ENCODE peak calls at places on chromosomes 6 and 20, in five cellular contexts. U is PC-3, G is H1, B is hepatocyte, Z is GM23338. Y is an unnamed sample.

GRCh38 chr6:12291785-12292604 is 1.8 kb downstream of the EDN1 start:
- DNase-seq in U (peak), G (no peak), B (peak), Z (peak), Y (peak)

GRCh38 chr20:34997171-34997570 is 41.5 kb downstream of the MYH7B start:
- DNase-seq in U (no peak), G (no peak), B (no peak), Z (peak), Y (no peak)

GRCh38 chr20:7497985-7498384 is 442.3 kb downstream of the HAO1 start:
- DNase-seq in U (peak), G (no peak), B (no peak), Z (no peak), Y (peak)

GRCh38 chr6:166619912-166620311 is 7.1 kb downstream of the RPS6KA2 start:
- DNase-seq in U (peak), G (no peak), B (peak), Z (no peak), Y (peak)

GRCh38 chr6:35663447-35664235 is 25.1 kb downstream of the FKBP5 start:
- DNase-seq in U (peak), G (no peak), B (no peak), Z (peak), Y (peak)

GRCh38 chr6:75149253-75149652 is 56.6 kb downstream of the COL12A1 start:
- DNase-seq in U (no peak), G (no peak), B (no peak), Z (no peak), Y (peak)

GRCh38 chr6:88358846-88359245 is 192.7 kb upstream of the CNR1 start:
- DNase-seq in U (no peak), G (no peak), B (no peak), Z (no peak), Y (peak)

GRCh38 chr6:158233214-158233795 is 65.2 kb downstream of the GTF2H5 start:
- DNase-seq in U (peak), G (no peak), B (no peak), Z (no peak), Y (no peak)

GRCh38 chr6:125253881-125254280 is 47.9 kb downstream of the HDDC2 start:
- DNase-seq in U (no peak), G (no peak), B (no peak), Z (no peak), Y (no peak)

GRCh38 chr20:41643504-41643938 is 25.3 kb upstream of the CHD6 start:
- DNase-seq in U (peak), G (no peak), B (peak), Z (peak), Y (peak)

GRCh38 chr20:50513169-50514034 is 3.2 kb downstream of the PTPN1 start:
- DNase-seq in U (peak), G (no peak), B (no peak), Z (no peak), Y (peak)

GRCh38 chr6:36858407-36858981 is 16.1 kb downstream of the PPIL1 start:
- DNase-seq in U (no peak), G (no peak), B (no peak), Z (peak), Y (peak)

GRCh38 chr6:147868493-147869222 is 360.2 kb downstream of the SAMD5 start:
- DNase-seq in U (peak), G (no peak), B (no peak), Z (no peak), Y (peak)

GRCh38 chr6:84892666-84893065 is 128.3 kb upstream of the TBX18 start:
- DNase-seq in U (no peak), G (no peak), B (no peak), Z (no peak), Y (peak)

GRCh38 chr20:11687546-11688292 is 230.0 kb upstream of the BTBD3 start:
- DNase-seq in U (peak), G (no peak), B (peak), Z (no peak), Y (no peak)

GRCh38 chr6:153670403-153671026 is 368.5 kb upstream of the OPRM1 start:
- DNase-seq in U (no peak), G (no peak), B (no peak), Z (no peak), Y (no peak)

GRCh38 chr6:19536838-19537237 is 300.3 kb upstream of the ID4 start:
- DNase-seq in U (peak), G (no peak), B (no peak), Z (no peak), Y (no peak)

GRCh38 chr6:136103763-136104311 is 146.3 kb downstream of the MTFR2 start:
- DNase-seq in U (no peak), G (peak), B (peak), Z (peak), Y (no peak)

GRCh38 chr6:44100088-44100550 is 27.1 kb downstream of the MRPL14 start:
- DNase-seq in U (peak), G (no peak), B (peak), Z (peak), Y (no peak)

GRCh38 chr6:27426045-27426620 is 37.6 kb downstream of the ZNF391 start:
- DNase-seq in U (peak), G (no peak), B (no peak), Z (no peak), Y (no peak)

GRCh38 chr6:17816921-17817611 is 110.3 kb upstream of the NUP153 start:
- DNase-seq in U (peak), G (no peak), B (peak), Z (no peak), Y (no peak)

DNA sequence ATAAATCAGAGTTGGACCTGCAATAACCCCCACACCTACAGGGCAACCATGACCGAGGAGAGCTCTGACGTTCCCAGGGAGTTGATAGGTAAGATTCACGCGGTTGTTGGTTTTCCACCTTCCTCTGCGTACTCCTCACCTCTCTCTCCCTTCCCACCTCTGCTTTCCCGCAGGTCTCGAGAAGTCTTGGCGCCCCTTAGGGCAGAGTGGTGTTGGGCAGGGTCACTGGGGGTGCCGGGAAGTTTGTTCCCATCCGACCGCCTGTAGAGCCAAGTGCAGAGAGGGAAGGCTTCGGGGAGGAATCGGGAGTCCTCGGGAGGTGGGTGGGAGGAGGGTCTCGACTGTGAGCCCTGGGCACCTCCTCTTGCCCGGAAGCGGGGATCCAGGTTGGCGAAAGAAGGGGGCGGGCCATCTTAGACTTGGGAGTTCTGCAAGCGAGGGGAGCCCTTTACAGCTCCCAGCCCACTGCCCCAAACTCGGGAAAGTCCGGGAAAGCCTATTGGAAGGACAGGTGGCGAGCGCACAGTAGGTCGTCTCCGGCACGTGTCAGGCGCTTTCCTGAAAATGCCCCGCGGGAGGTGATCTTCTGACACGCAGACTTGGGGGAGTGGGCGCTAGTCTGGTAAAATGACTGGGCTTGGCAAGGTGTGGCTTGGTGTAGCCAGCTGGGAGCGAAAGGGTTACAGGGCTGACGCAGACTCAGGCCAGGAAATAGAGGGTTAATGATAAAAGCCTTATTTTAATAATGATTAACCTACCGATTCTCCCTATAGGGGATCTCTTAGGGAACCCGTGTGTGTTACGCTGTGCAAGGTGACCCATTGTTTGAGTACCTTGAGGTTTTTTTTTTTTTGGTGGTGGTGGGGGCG is 808 bp downstream of the CARMIL1 start:
- DNase-seq in U (peak), G (peak), B (peak), Z (peak), Y (no peak)
- TF ChIP-seq EZH2 in U (no peak), G (no peak), B (no peak), Z (no peak), Y (no peak)

GRCh38 chr6:37897819-37898534 is 78.5 kb downstream of the ZFAND3 start:
- DNase-seq in U (no peak), G (no peak), B (no peak), Z (no peak), Y (no peak)

GRCh38 chr6:37893262-37893661 is 73.7 kb downstream of the ZFAND3 start:
- DNase-seq in U (no peak), G (no peak), B (no peak), Z (no peak), Y (no peak)

GRCh38 chr6:37894585-37894984 is 75.1 kb downstream of the ZFAND3 start:
- DNase-seq in U (no peak), G (no peak), B (no peak), Z (no peak), Y (no peak)

DNA sequence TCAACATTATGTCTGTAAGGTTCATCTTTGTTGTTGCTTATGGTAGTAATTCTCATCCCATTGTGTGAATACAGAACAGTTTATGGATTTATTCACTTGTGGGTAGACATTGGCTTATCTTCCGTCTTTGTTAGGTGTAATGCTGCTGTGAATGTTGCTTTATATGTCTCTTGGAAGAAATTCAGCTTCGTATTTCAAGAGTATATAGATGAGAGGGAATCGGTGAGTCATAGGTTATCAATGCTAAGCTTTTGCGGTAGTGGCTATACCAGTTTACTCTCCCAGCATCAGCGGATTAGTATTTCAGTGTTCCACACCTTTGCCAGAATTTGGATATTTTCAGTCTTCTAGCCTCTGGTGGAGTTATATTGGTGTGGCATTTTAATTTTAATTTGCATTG is 77.8 kb downstream of the ZFAND3 start:
- DNase-seq in U (peak), G (no peak), B (no peak), Z (peak), Y (peak)
- H3K4me2 ChIP-seq in U (peak), G (no peak), B (no peak), Z (no peak), Y (peak)

GRCh38 chr20:24672886-24673677 is 203.7 kb downstream of the SYNDIG1 start:
- DNase-seq in U (peak), G (no peak), B (no peak), Z (no peak), Y (peak)
- H2AFZ ChIP-seq in U (peak), G (no peak), B (no peak), Z (no peak), Y (no peak)

GRCh38 chr20:62972270-62973032 is 19.9 kb downstream of the SLC17A9 start:
- DNase-seq in U (peak), G (peak), B (peak), Z (peak), Y (peak)

GRCh38 chr20:62975251-62975770 is 22.8 kb downstream of the SLC17A9 start:
- DNase-seq in U (no peak), G (no peak), B (no peak), Z (no peak), Y (no peak)

GRCh38 chr20:62971211-62971949 is 18.9 kb downstream of the SLC17A9 start:
- DNase-seq in U (no peak), G (no peak), B (no peak), Z (no peak), Y (no peak)

GRCh38 chr20:62970307-62971210 is 18.1 kb downstream of the SLC17A9 start:
- DNase-seq in U (no peak), G (no peak), B (no peak), Z (no peak), Y (no peak)

DNA sequence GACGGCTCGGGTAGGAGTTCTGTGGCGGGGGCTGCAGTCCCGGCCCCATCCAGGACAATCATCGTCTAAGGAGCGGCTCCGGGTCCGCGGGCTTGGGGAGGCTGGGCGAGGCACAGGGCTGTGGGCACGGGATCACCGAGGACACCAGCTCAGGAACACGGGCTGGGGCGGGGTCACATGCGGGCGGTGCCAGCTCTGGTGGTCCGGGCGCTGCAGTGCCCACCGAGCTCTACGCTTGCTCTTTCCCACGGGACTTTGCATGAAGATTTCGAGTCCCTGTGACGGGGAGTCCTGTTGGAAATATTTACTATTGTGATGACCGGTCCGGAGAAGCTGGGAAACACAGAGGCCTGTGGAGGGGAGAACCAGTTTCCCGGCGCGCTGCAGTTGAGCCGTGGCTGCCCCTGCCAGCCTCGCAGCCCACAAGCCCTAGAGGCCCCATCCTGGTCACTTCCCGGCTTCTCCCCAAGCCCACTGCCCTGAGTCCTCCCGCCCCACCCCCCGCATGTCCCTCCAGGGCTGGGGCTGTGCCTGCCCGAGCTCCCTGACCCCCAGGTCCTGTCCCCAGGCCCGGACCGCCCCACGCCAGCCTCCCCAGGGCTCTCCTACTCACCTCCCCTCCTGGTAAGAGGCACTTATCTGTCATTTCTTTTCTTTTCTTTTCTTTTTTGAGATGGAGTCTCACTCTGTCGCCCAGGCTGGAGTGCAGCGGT is 20.7 kb downstream of the SLC17A9 start:
- DNase-seq in U (no peak), G (no peak), B (no peak), Z (no peak), Y (no peak)
- TF ChIP-seq EZH2 in U (no peak), G (peak), B (no peak), Z (peak), Y (peak)

DNA sequence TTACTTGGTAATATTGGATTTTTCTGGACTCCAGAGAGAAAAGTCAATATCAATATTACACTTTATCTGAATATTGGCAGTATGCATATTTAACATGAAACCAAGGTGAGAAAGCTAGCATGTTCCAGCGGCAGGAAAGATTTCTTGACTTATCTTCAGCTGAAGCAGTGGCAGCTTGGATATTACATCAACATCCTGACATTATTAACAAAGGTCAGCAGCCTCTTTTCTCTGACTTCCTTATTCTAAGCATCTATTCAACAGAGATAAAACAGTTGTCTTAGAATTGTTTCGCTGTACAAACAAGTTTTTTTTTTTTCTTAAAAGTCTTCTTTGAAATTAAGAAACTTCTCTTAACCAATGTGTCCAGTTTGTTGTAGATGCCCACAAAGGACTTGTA is 11.8 kb downstream of the DCBLD1 start:
- DNase-seq in U (no peak), G (no peak), B (no peak), Z (no peak), Y (no peak)
- H3K4me2 ChIP-seq in U (no peak), G (no peak), B (peak), Z (no peak), Y (peak)

Y was measured in astrocyte.